ENCODE peak calls at places on chromosomes 4 and X, in nine cellular contexts. G is stimulated activated CD4-positive, alpha-beta T cell treated with anti-CD3 and anti-CD28 coated beads, Interleukin-1b, Interleukin-23, amount 100 ng/mL, for 24 hours; D is fibroblast of lung; U is breast epithelium; Q is adipocyte; O is mesenteric fat pad; Z is HEK293T; R is MCF 10A; V is HCEC 1CT. T is an unnamed sample.

GRCh38 chrX:53605004-53605403 is 81.5 kb downstream of the HUWE1 start:
- DNase-seq in G (no peak), D (peak; percentile 26), U (no peak), Q (no peak), O (no peak), Z (no peak), R (peak; percentile 9), V (no peak), T (no peak)

GRCh38 chrX:105610401-105610800 is 211.9 kb upstream of the NRK start:
- DNase-seq in G (no peak), D (no peak), U (no peak), Q (peak; percentile 21), O (no peak), Z (no peak), R (peak; percentile 27), V (peak; percentile 75), T (no peak)

GRCh38 chr4:174394915-174395314 is 111.2 kb downstream of the CEP44 start:
- DNase-seq in G (no peak), D (peak; percentile 78), U (no peak), Q (peak; percentile 59), O (no peak), Z (no peak), R (peak; percentile 48), V (peak; percentile 79), T (no peak)

GRCh38 chrX:50579955-50580354 is 109.3 kb upstream of the DGKK start:
- DNase-seq in G (no peak), D (peak; percentile 48), U (no peak), Q (peak; percentile 65), O (no peak), Z (peak; percentile 65), R (peak; percentile 79), V (peak; percentile 11), T (no peak)

GRCh38 chr4:473575-474457 is 25.1 kb downstream of the ZNF721 start:
- DNase-seq in G (peak; percentile 73), D (peak; percentile 99), U (peak; percentile 98), Q (peak; percentile 99), O (peak; percentile 96), Z (peak; percentile 95), R (peak; percentile 100), V (peak; percentile 94), T (peak; percentile 90)

GRCh38 chr4:78863254-78863869 is 75.9 kb downstream of the PAQR3 start:
- DNase-seq in G (no peak), D (no peak), U (no peak), Q (no peak), O (no peak), Z (no peak), R (no peak), V (no peak), T (no peak)

GRCh38 chr4:103451341-103451740 is 253.2 kb upstream of the CENPE start:
- DNase-seq in G (no peak), D (no peak), U (no peak), Q (no peak), O (no peak), Z (no peak), R (peak; percentile 61), V (peak; percentile 6), T (no peak)

GRCh38 chr4:22217480-22217879 is 268.9 kb upstream of the KCNIP4 start:
- DNase-seq in G (no peak), D (no peak), U (no peak), Q (no peak), O (no peak), Z (no peak), R (no peak), V (no peak), T (no peak)

GRCh38 chrX:56932653-56933339 is 62.5 kb downstream of the SPIN3 start:
- DNase-seq in G (no peak), D (no peak), U (no peak), Q (no peak), O (peak; percentile 51), Z (no peak), R (no peak), V (no peak), T (no peak)

GRCh38 chrX:102498732-102499131 is 17.8 kb downstream of the TMSB15A start:
- DNase-seq in G (no peak), D (no peak), U (no peak), Q (no peak), O (no peak), Z (no peak), R (no peak), V (no peak), T (no peak)

GRCh38 chr4:53855886-53856260 is 208.5 kb downstream of the CHIC2 start:
- DNase-seq in G (no peak), D (peak; percentile 99), U (no peak), Q (peak; percentile 64), O (no peak), Z (no peak), R (peak; percentile 21), V (peak; percentile 60), T (no peak)

GRCh38 chr4:79823148-79823763 is 249.8 kb downstream of the ANTXR2 start:
- DNase-seq in G (no peak), D (peak; percentile 82), U (no peak), Q (peak; percentile 46), O (no peak), Z (no peak), R (peak; percentile 12), V (peak; percentile 23), T (no peak)

GRCh38 chr4:89422441-89422950 is 114.9 kb upstream of the GPRIN3 start:
- DNase-seq in G (no peak), D (peak; percentile 57), U (no peak), Q (no peak), O (no peak), Z (no peak), R (no peak), V (no peak), T (no peak)

GRCh38 chrX:14028473-14028872 is 1.2 kb downstream of the GEMIN8 start:
- DNase-seq in G (no peak), D (no peak), U (no peak), Q (no peak), O (no peak), Z (no peak), R (no peak), V (no peak), T (no peak)

GRCh38 chr4:182925298-182925738 is 8.1 kb upstream of the DCTD start:
- DNase-seq in G (no peak), D (peak; percentile 82), U (no peak), Q (peak; percentile 72), O (no peak), Z (peak; percentile 63), R (peak; percentile 45), V (peak; percentile 30), T (peak; percentile 69)

T was measured in H1.